ENCODE peak calls at places on chromosome 2, in six cellular contexts. P, L, H, X, D and S are unnamed samples.

GRCh38 chr2:53633441-53633840 is 134.2 kb upstream of the CHAC2 start:
- DNase-seq in P (no peak), L (no peak), H (peak; percentile 83), X (no peak), D (peak; percentile 59), S (no peak)

GRCh38 chr2:40095003-40095402 is 315.9 kb upstream of the THUMPD2 start:
- DNase-seq in P (no peak), L (no peak), H (peak; percentile 74), X (no peak), D (peak; percentile 74), S (no peak)

GRCh38 chr2:29317077-29317517 is 201.9 kb downstream of the CLIP4 start:
- DNase-seq in P (no peak), L (peak; percentile 82), H (peak; percentile 25), X (no peak), D (peak; percentile 57), S (no peak)

GRCh38 chr2:201781583-201782051 is 884 bp upstream of the ALS2 start:
- DNase-seq in P (no peak), L (no peak), H (no peak), X (no peak), D (peak; percentile 16), S (no peak)

GRCh38 chr2:126700073-126700581 is 44.2 kb downstream of the GYPC start:
- DNase-seq in P (no peak), L (no peak), H (no peak), X (no peak), D (no peak), S (no peak)

GRCh38 chr2:102070058-102070642 is 72.4 kb upstream of the IL1R1 start:
- DNase-seq in P (peak; percentile 92), L (no peak), H (peak; percentile 83), X (no peak), D (no peak), S (peak; percentile 97)

GRCh38 chr2:28635251-28635650 is 116.4 kb upstream of the PPP1CB start:
- DNase-seq in P (no peak), L (no peak), H (no peak), X (no peak), D (no peak), S (no peak)

GRCh38 chr2:239230318-239231052 is 170.3 kb downstream of the HDAC4 start:
- DNase-seq in P (peak; percentile 90), L (no peak), H (no peak), X (no peak), D (no peak), S (peak; percentile 85)

GRCh38 chr2:151927501-151928221 is 99.4 kb upstream of the ARL5A start:
- DNase-seq in P (no peak), L (no peak), H (no peak), X (no peak), D (peak; percentile 76), S (no peak)